ENCODE peak calls at places on chromosomes 7 and 10, in five cellular contexts. One of them, this sample, is unnamed. For H3K9me3, the result is how much of the 10 kb centered on the place peaks cover.

GRCh38 chr10:108039821-108040584 is 875.5 kb upstream of the SORCS1 start:
- DNase-seq in prostate gland: no peak
- DNase-seq in Peyer's patch: no peak
- DNase-seq in mammary epithelial cell: peak
- DNase-seq in endodermal cell: peak
- DNase-seq in this sample: no peak

GRCh38 chr10:117260094-117260493 is 19.2 kb downstream of the SLC18A2 start:
- DNase-seq in prostate gland: no peak
- DNase-seq in Peyer's patch: no peak
- DNase-seq in mammary epithelial cell: no peak
- DNase-seq in endodermal cell: peak
- DNase-seq in this sample: no peak

GRCh38 chr10:72379776-72380175 is 25.1 kb upstream of the DNAJB12 start:
- DNase-seq in prostate gland: no peak
- DNase-seq in Peyer's patch: no peak
- DNase-seq in mammary epithelial cell: no peak
- DNase-seq in endodermal cell: no peak
- DNase-seq in this sample: no peak

GRCh38 chr7:154640917-154641316 is 362.0 kb downstream of the PAXIP1 start:
- DNase-seq in prostate gland: no peak
- DNase-seq in Peyer's patch: no peak
- DNase-seq in mammary epithelial cell: no peak
- DNase-seq in endodermal cell: no peak
- DNase-seq in this sample: no peak

GRCh38 chr7:101560856-101561255 is 68.2 kb downstream of the MYL10 start:
- DNase-seq in prostate gland: no peak
- DNase-seq in Peyer's patch: no peak
- DNase-seq in mammary epithelial cell: no peak
- DNase-seq in endodermal cell: peak
- DNase-seq in this sample: no peak

GRCh38 chr7:80218723-80219122 is 84.1 kb downstream of the GNAI1 start:
- DNase-seq in prostate gland: no peak
- DNase-seq in Peyer's patch: no peak
- DNase-seq in mammary epithelial cell: peak
- DNase-seq in endodermal cell: no peak
- DNase-seq in this sample: no peak

GRCh38 chr7:116940689-116941088 is 12.6 kb upstream of the ST7 start:
- DNase-seq in prostate gland: no peak
- DNase-seq in Peyer's patch: no peak
- DNase-seq in mammary epithelial cell: no peak
- DNase-seq in endodermal cell: no peak
- DNase-seq in this sample: no peak

GRCh38 chr7:125423444-125424155 is 494.0 kb upstream of the POT1 start:
- DNase-seq in prostate gland: no peak
- DNase-seq in Peyer's patch: no peak
- DNase-seq in mammary epithelial cell: peak
- DNase-seq in endodermal cell: no peak
- DNase-seq in this sample: no peak

GRCh38 chr10:86945361-86946214 is 11.8 kb downstream of the MMRN2 start:
- DNase-seq in prostate gland: no peak
- DNase-seq in Peyer's patch: no peak
- DNase-seq in mammary epithelial cell: no peak
- DNase-seq in endodermal cell: peak
- DNase-seq in this sample: no peak

GRCh38 chr10:75404335-75405200 is 3.0 kb upstream of the ZNF503 start:
- DNase-seq in prostate gland: peak
- DNase-seq in Peyer's patch: peak
- DNase-seq in mammary epithelial cell: peak
- DNase-seq in endodermal cell: peak
- DNase-seq in this sample: peak

GRCh38 chr7:99579956-99580777 is 17.9 kb upstream of the TMEM225B start:
- DNase-seq in prostate gland: no peak
- DNase-seq in Peyer's patch: peak
- DNase-seq in mammary epithelial cell: no peak
- DNase-seq in endodermal cell: peak
- DNase-seq in this sample: no peak

GRCh38 chr7:103598326-103598905 is 152.4 kb upstream of the SLC26A5 start:
- DNase-seq in prostate gland: no peak
- DNase-seq in Peyer's patch: no peak
- DNase-seq in mammary epithelial cell: no peak
- DNase-seq in endodermal cell: no peak
- DNase-seq in this sample: no peak

GRCh38 chr10:116477989-116478615 is 50.5 kb downstream of the PNLIPRP3 start:
- DNase-seq in prostate gland: no peak
- DNase-seq in Peyer's patch: no peak
- DNase-seq in mammary epithelial cell: no peak
- DNase-seq in endodermal cell: no peak
- DNase-seq in this sample: no peak

GRCh38 chr10:71084818-71085126 is 127.6 kb upstream of the UNC5B start:
- DNase-seq in prostate gland: no peak
- DNase-seq in Peyer's patch: no peak
- DNase-seq in mammary epithelial cell: no peak
- DNase-seq in endodermal cell: no peak
- DNase-seq in this sample: no peak

GRCh38 chr7:111813306-111813705 is 251.0 kb upstream of the IMMP2L start:
- DNase-seq in prostate gland: no peak
- DNase-seq in Peyer's patch: no peak
- DNase-seq in mammary epithelial cell: no peak
- DNase-seq in endodermal cell: no peak
- DNase-seq in this sample: no peak

GRCh38 chr7:73850781-73851207 is 8.5 kb upstream of the METTL27 start:
- DNase-seq in prostate gland: no peak
- DNase-seq in Peyer's patch: no peak
- DNase-seq in mammary epithelial cell: peak
- DNase-seq in endodermal cell: no peak
- DNase-seq in this sample: no peak

GRCh38 chr10:71472912-71473311 is 76.2 kb downstream of the CDH23 start:
- DNase-seq in prostate gland: no peak
- DNase-seq in Peyer's patch: peak
- DNase-seq in mammary epithelial cell: no peak
- DNase-seq in endodermal cell: no peak
- DNase-seq in this sample: peak

GRCh38 chr7:1811850-1812692 is 142.0 kb downstream of the ELFN1 start:
- DNase-seq in prostate gland: no peak
- DNase-seq in Peyer's patch: no peak
- DNase-seq in mammary epithelial cell: peak
- DNase-seq in endodermal cell: peak
- DNase-seq in this sample: peak

GRCh38 chr7:2451171-2452073 is 24.8 kb downstream of the GRIFIN start:
- DNase-seq in prostate gland: peak
- DNase-seq in Peyer's patch: peak
- DNase-seq in mammary epithelial cell: peak
- DNase-seq in endodermal cell: peak
- DNase-seq in this sample: peak

GRCh38 chr7:140667476-140667875 is 5.3 kb upstream of the ADCK2 start:
- DNase-seq in prostate gland: peak
- DNase-seq in Peyer's patch: no peak
- DNase-seq in mammary epithelial cell: no peak
- DNase-seq in endodermal cell: no peak
- DNase-seq in this sample: no peak

GRCh38 chr7:3501671-3502070 is 200.6 kb downstream of the SDK1 start:
- DNase-seq in prostate gland: no peak
- DNase-seq in Peyer's patch: no peak
- DNase-seq in mammary epithelial cell: no peak
- DNase-seq in endodermal cell: no peak
- DNase-seq in this sample: no peak

GRCh38 chr7:158190756-158191155 is 396.9 kb downstream of the PTPRN2 start:
- DNase-seq in prostate gland: no peak
- DNase-seq in Peyer's patch: no peak
- DNase-seq in mammary epithelial cell: no peak
- DNase-seq in endodermal cell: no peak
- DNase-seq in this sample: no peak

GRCh38 chr7:158187055-158187770 is 400.4 kb downstream of the PTPRN2 start:
- DNase-seq in prostate gland: no peak
- DNase-seq in Peyer's patch: no peak
- DNase-seq in mammary epithelial cell: no peak
- DNase-seq in endodermal cell: no peak
- DNase-seq in this sample: no peak

GRCh38 chr7:158191671-158192070 is 396.0 kb downstream of the PTPRN2 start:
- DNase-seq in prostate gland: no peak
- DNase-seq in Peyer's patch: no peak
- DNase-seq in mammary epithelial cell: no peak
- DNase-seq in endodermal cell: no peak
- DNase-seq in this sample: no peak

GRCh38 chr7:158186406-158186805 is 401.2 kb downstream of the PTPRN2 start:
- DNase-seq in prostate gland: no peak
- DNase-seq in Peyer's patch: no peak
- DNase-seq in mammary epithelial cell: no peak
- DNase-seq in endodermal cell: no peak
- DNase-seq in this sample: no peak

GRCh38 chr7:158188676-158189075 is 398.9 kb downstream of the PTPRN2 start:
- DNase-seq in prostate gland: no peak
- DNase-seq in Peyer's patch: no peak
- DNase-seq in mammary epithelial cell: no peak
- DNase-seq in endodermal cell: no peak
- DNase-seq in this sample: no peak
- H3K9me3 ChIP-seq in prostate gland: under half
- H3K9me3 ChIP-seq in Peyer's patch: under half
- H3K9me3 ChIP-seq in mammary epithelial cell: under half
- H3K9me3 ChIP-seq in endodermal cell: half or more
- H3K9me3 ChIP-seq in this sample: under half

DNA sequence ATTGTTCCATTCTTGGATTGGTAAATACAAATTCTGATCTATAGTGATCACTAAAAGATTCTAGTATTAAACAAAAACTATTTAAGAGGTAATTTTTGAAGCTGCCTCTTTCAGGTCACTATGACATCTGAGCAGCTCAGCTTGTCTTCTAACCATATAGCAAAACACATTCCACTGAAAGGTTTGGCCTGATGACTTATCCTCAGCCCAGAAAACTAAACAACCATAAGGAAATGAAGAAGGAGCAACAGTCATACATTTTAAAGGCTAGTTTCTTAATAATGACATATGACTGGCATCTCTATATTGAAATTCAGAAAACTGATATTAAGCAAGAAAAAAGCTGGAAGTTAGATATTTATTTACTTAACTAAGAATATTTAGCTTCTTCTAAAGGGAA is 24.6 kb downstream of the NT5C2 start:
- DNase-seq in prostate gland: no peak
- DNase-seq in Peyer's patch: no peak
- DNase-seq in mammary epithelial cell: peak
- DNase-seq in endodermal cell: no peak
- DNase-seq in this sample: no peak
- H3K4me3 ChIP-seq in prostate gland: no peak
- H3K4me3 ChIP-seq in Peyer's patch: no peak
- H3K4me3 ChIP-seq in mammary epithelial cell: no peak
- H3K4me3 ChIP-seq in endodermal cell: no peak
- H3K4me3 ChIP-seq in this sample: no peak

DNA sequence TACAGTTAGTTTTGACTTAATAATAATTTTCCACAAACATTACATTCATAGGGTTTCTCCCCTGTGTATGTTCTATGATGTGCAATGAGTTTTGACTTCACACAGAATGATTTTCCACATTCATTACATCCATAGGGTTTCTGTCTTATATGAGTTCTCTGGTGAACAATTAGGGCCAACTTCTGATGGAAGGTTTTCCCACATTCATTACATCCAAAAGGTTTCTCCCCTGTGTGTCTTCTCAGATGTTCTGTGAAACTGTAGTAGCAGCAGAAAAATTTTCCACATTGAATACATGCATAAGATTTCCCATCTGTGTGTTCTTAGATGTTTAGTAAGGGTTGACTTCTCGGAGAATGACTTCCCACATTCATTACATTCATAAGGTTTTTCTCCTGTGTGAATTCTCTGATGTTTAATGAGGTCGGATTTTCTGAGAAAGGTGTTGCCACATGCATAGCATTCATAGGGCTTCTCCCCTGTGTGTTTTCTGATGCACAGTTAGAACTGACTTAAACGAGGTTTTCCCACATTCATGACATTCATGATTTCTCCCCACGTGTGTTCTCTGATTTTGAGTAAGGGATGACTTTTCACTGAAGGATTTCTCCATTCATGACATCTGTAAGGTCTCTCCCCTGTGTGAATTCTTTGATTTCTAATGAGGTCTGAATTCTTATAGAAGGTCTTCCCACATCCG is 118.5 kb downstream of the ZNF33B start:
- DNase-seq in prostate gland: no peak
- DNase-seq in Peyer's patch: no peak
- DNase-seq in mammary epithelial cell: no peak
- DNase-seq in endodermal cell: no peak
- DNase-seq in this sample: no peak
- H3K9me3 ChIP-seq in prostate gland: under half
- H3K9me3 ChIP-seq in Peyer's patch: half or more
- H3K9me3 ChIP-seq in mammary epithelial cell: half or more
- H3K9me3 ChIP-seq in endodermal cell: half or more
- H3K9me3 ChIP-seq in this sample: under half

DNA sequence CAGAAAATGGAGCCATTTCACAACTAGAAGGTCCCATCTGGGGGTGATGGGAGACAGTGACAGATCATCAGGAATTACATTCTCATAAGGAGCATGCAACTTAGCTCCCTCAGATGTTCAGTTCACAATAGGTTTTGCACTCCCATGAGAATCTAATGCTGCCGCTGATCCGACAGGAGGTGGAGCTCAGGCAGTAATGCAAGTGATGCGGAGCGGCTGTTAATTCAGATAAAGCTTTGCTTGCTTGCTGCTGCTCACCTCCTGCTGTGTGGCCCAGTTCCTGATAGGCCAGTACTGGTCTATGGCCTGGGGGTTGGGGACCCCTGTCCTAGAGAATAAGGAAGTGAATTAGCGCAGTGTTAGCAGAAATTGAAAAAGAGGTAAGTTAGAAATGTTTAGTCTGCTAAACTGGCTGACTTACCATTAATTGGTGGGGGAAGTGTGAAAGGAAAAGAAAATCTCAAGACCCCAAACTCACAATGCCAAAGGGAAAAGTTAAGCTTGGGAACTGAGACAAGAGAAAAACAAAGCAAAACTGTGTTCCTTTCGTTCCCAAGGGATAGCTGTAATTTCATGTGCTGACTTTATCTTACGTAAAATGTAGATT is 76.4 kb downstream of the LYZL2 start:
- DNase-seq in prostate gland: no peak
- DNase-seq in Peyer's patch: no peak
- DNase-seq in mammary epithelial cell: no peak
- DNase-seq in endodermal cell: peak
- DNase-seq in this sample: no peak
- H3K4me3 ChIP-seq in prostate gland: no peak
- H3K4me3 ChIP-seq in Peyer's patch: no peak
- H3K4me3 ChIP-seq in mammary epithelial cell: no peak
- H3K4me3 ChIP-seq in endodermal cell: peak
- H3K4me3 ChIP-seq in this sample: no peak